ENCODE peak calls at places on chromosomes 1 and 21, in ten cellular contexts. A is fibroblast of lung; C is tibial artery; V is epithelial cell of esophagus; N is HAP-1; Q is GM06990; B is AG20443; G is stimulated activated CD4-positive, alpha-beta T cell treated with anti-CD3 and anti-CD28 coated beads, Interleukin-15, amount 100 ng/mL, for 1 hour; S is omental fat pad; M is left colon. Z is an unnamed sample.

GRCh38 chr21:32448803-32449594 is 36.5 kb downstream of the EVA1C start:
- DNase-seq in A (peak), C (no peak), V (no peak), N (no peak), Q (no peak), B (peak), G (no peak), S (no peak), M (no peak), Z (no peak)

GRCh38 chr1:185068362-185068761 is 23.0 kb downstream of the RNF2 start:
- DNase-seq in A (no peak), C (no peak), V (no peak), N (no peak), Q (no peak), B (no peak), G (no peak), S (no peak), M (no peak), Z (peak)

GRCh38 chr21:18151046-18151445 is 93.6 kb upstream of the CHODL start:
- DNase-seq in A (no peak), C (no peak), V (no peak), N (no peak), Q (no peak), B (no peak), G (no peak), S (no peak), M (no peak), Z (no peak)

GRCh38 chr1:234214129-234214910 is 158.9 kb upstream of the COA6 start:
- DNase-seq in A (peak), C (peak), V (peak), N (peak), Q (peak), B (peak), G (peak), S (no peak), M (peak), Z (peak)

GRCh38 chr1:93061895-93062792 is 16.9 kb upstream of the MTF2 start:
- DNase-seq in A (peak), C (no peak), V (peak), N (peak), Q (no peak), B (peak), G (no peak), S (no peak), M (peak), Z (peak)

GRCh38 chr1:44775930-44776748 is 799 bp downstream of the RPS8 start:
- DNase-seq in A (no peak), C (peak), V (peak), N (peak), Q (no peak), B (peak), G (no peak), S (no peak), M (peak), Z (no peak)

GRCh38 chr1:68973459-68974244 is 476.8 kb upstream of the DEPDC1 start:
- DNase-seq in A (peak), C (no peak), V (peak), N (no peak), Q (no peak), B (peak), G (no peak), S (no peak), M (no peak), Z (no peak)

GRCh38 chr1:248813546-248813945 is 12.2 kb downstream of the SH3BP5L start:
- DNase-seq in A (no peak), C (no peak), V (no peak), N (no peak), Q (no peak), B (no peak), G (no peak), S (no peak), M (no peak), Z (no peak)

GRCh38 chr1:42282867-42283583 is 52.0 kb downstream of the FOXJ3 start:
- DNase-seq in A (peak), C (no peak), V (peak), N (no peak), Q (no peak), B (no peak), G (no peak), S (no peak), M (no peak), Z (no peak)

GRCh38 chr1:18641005-18641941 is 10.6 kb downstream of the PAX7 start:
- DNase-seq in A (no peak), C (no peak), V (no peak), N (no peak), Q (no peak), B (no peak), G (no peak), S (no peak), M (no peak), Z (no peak)

GRCh38 chr1:26692211-26692792 is 3.5 kb upstream of the ARID1A start:
- DNase-seq in A (peak), C (peak), V (peak), N (peak), Q (peak), B (peak), G (peak), S (peak), M (peak), Z (peak)

GRCh38 chr1:211643324-211644212 is 31.9 kb downstream of the NEK2 start:
- DNase-seq in A (peak), C (peak), V (peak), N (peak), Q (no peak), B (no peak), G (no peak), S (no peak), M (peak), Z (peak)

GRCh38 chr1:17538428-17539130 is 919 bp upstream of the ARHGEF10L start:
- DNase-seq in A (no peak), C (peak), V (no peak), N (peak), Q (no peak), B (no peak), G (no peak), S (no peak), M (peak), Z (no peak)

GRCh38 chr1:19337289-19337688 is 25.2 kb downstream of the SLC66A1 start:
- DNase-seq in A (peak), C (no peak), V (no peak), N (no peak), Q (no peak), B (no peak), G (no peak), S (no peak), M (no peak), Z (no peak)

GRCh38 chr1:159055181-159055621 is 21.4 kb downstream of the AIM2 start:
- DNase-seq in A (no peak), C (no peak), V (peak), N (no peak), Q (no peak), B (no peak), G (no peak), S (no peak), M (no peak), Z (no peak)

GRCh38 chr1:157377216-157377821 is 175.0 kb downstream of the FCRL5 start:
- DNase-seq in A (no peak), C (no peak), V (peak), N (peak), Q (no peak), B (no peak), G (no peak), S (no peak), M (peak), Z (no peak)

GRCh38 chr1:66266756-66267155 is 267.2 kb upstream of the SGIP1 start:
- DNase-seq in A (peak), C (no peak), V (peak), N (no peak), Q (no peak), B (no peak), G (no peak), S (no peak), M (no peak), Z (no peak)

GRCh38 chr1:2214541-2215241 is 13.4 kb upstream of the SKI start:
- DNase-seq in A (no peak), C (no peak), V (no peak), N (no peak), Q (no peak), B (no peak), G (no peak), S (no peak), M (peak), Z (no peak)

GRCh38 chr1:85584264-85584781 is 3.8 kb downstream of the CCN1 start:
- DNase-seq in A (peak), C (no peak), V (peak), N (peak), Q (no peak), B (peak), G (no peak), S (no peak), M (no peak), Z (no peak)

GRCh38 chr1:201461783-201462441 is 7.1 kb downstream of the PHLDA3 start:
- DNase-seq in A (peak), C (peak), V (peak), N (no peak), Q (no peak), B (peak), G (no peak), S (no peak), M (peak), Z (peak)

GRCh38 chr21:36055551-36055950 is 4.8 kb downstream of the SETD4 start:
- DNase-seq in A (no peak), C (no peak), V (no peak), N (no peak), Q (no peak), B (no peak), G (no peak), S (no peak), M (no peak), Z (no peak)

GRCh38 chr1:206704239-206704638 is 19.5 kb downstream of the MAPKAPK2 start:
- DNase-seq in A (no peak), C (no peak), V (no peak), N (no peak), Q (no peak), B (no peak), G (no peak), S (no peak), M (no peak), Z (no peak)

GRCh38 chr1:84373446-84374141 is 24.7 kb upstream of the DNASE2B start:
- DNase-seq in A (peak), C (no peak), V (no peak), N (no peak), Q (no peak), B (no peak), G (no peak), S (no peak), M (no peak), Z (no peak)

GRCh38 chr1:193435771-193436170 is 249.4 kb upstream of the B3GALT2 start:
- DNase-seq in A (no peak), C (no peak), V (no peak), N (no peak), Q (no peak), B (no peak), G (no peak), S (no peak), M (no peak), Z (no peak)

GRCh38 chr1:7262611-7263010 is 477.4 kb downstream of the CAMTA1 start:
- DNase-seq in A (no peak), C (no peak), V (peak), N (no peak), Q (no peak), B (no peak), G (no peak), S (no peak), M (peak), Z (no peak)

GRCh38 chr1:109595540-109595939 is 23.9 kb downstream of the GNAT2 start:
- DNase-seq in A (peak), C (no peak), V (peak), N (no peak), Q (no peak), B (no peak), G (no peak), S (no peak), M (no peak), Z (no peak)

GRCh38 chr21:45383111-45383614 is 21.8 kb upstream of the COL18A1 start:
- DNase-seq in A (no peak), C (no peak), V (no peak), N (no peak), Q (no peak), B (no peak), G (no peak), S (no peak), M (no peak), Z (no peak)

GRCh38 chr1:65704318-65704717 is 88.4 kb upstream of the PDE4B start:
- DNase-seq in A (no peak), C (no peak), V (no peak), N (no peak), Q (peak), B (no peak), G (no peak), S (no peak), M (no peak), Z (no peak)

GRCh38 chr1:113095790-113096455 is 22.9 kb downstream of the LRIG2 start:
- DNase-seq in A (no peak), C (no peak), V (no peak), N (no peak), Q (no peak), B (no peak), G (no peak), S (no peak), M (no peak), Z (no peak)

GRCh38 chr1:145782166-145783099 is 41.5 kb downstream of the RNF115 start:
- DNase-seq in A (peak), C (no peak), V (peak), N (no peak), Q (no peak), B (peak), G (no peak), S (no peak), M (no peak), Z (no peak)